ENCODE peak calls at places on chromosomes 16 and 17, in six cellular contexts. E, Y, H, N, R and M are unnamed samples.

GRCh38 chr17:29039764-29040598 is 3.0 kb upstream of the PIPOX start:
- DNase-seq in E (no peak), Y (no peak), H (peak), N (no peak), R (no peak), M (peak)

GRCh38 chr16:75113046-75113491 is 3.5 kb downstream of the LDHD start:
- DNase-seq in E (no peak), Y (no peak), H (no peak), N (no peak), R (no peak), M (no peak)

GRCh38 chr16:85423186-85423550 is 190.0 kb upstream of the GSE1 start:
- DNase-seq in E (no peak), Y (no peak), H (no peak), N (peak), R (no peak), M (no peak)

GRCh38 chr17:12553625-12554024 is 112.1 kb upstream of the MYOCD start:
- DNase-seq in E (no peak), Y (no peak), H (no peak), N (no peak), R (no peak), M (no peak)

GRCh38 chr17:29384901-29385300 is 5.3 kb upstream of the TAOK1 start:
- DNase-seq in E (no peak), Y (no peak), H (peak), N (no peak), R (no peak), M (no peak)

GRCh38 chr16:56368545-56368944 is 56.8 kb downstream of the AMFR start:
- DNase-seq in E (no peak), Y (no peak), H (no peak), N (no peak), R (no peak), M (no peak)

GRCh38 chr16:85460983-85461813 is 151.9 kb upstream of the GSE1 start:
- DNase-seq in E (no peak), Y (no peak), H (no peak), N (no peak), R (no peak), M (peak)

GRCh38 chr16:85568519-85568918 is 44.6 kb upstream of the GSE1 start:
- DNase-seq in E (no peak), Y (no peak), H (no peak), N (peak), R (no peak), M (no peak)

GRCh38 chr17:37273419-37274051 is 102.2 kb upstream of the C17orf78 start:
- DNase-seq in E (no peak), Y (no peak), H (no peak), N (no peak), R (no peak), M (no peak)

GRCh38 chr17:81825841-81826471 is 7.1 kb downstream of the MCRIP1 start:
- DNase-seq in E (no peak), Y (no peak), H (no peak), N (peak), R (no peak), M (no peak)

GRCh38 chr16:49881890-49882289 is 26.0 kb upstream of the ZNF423 start:
- DNase-seq in E (no peak), Y (no peak), H (no peak), N (no peak), R (no peak), M (no peak)

GRCh38 chr17:60091908-60092331 is 13.2 kb upstream of the HEATR6 start:
- DNase-seq in E (no peak), Y (no peak), H (peak), N (no peak), R (no peak), M (no peak)

GRCh38 chr17:30091166-30091670 is 25.4 kb upstream of the NSRP1 start:
- DNase-seq in E (no peak), Y (no peak), H (no peak), N (no peak), R (no peak), M (no peak)

GRCh38 chr17:80886641-80887573 is 104.7 kb upstream of the CHMP6 start:
- DNase-seq in E (no peak), Y (no peak), H (no peak), N (peak), R (no peak), M (no peak)

GRCh38 chr17:69075823-69076222 is 15.1 kb upstream of the ABCA9 start:
- DNase-seq in E (no peak), Y (no peak), H (no peak), N (no peak), R (no peak), M (no peak)